ENCODE peak calls at places on chromosomes 6 and 20, in six cellular contexts. T is left ventricle myocardium inferior, O is Caco-2, G is fibroblast of the conjunctiva, J is left cardiac atrium, B is uterus. Z is an unnamed sample.

GRCh38 chr6:15985354-15985995 is 143.4 kb upstream of the MYLIP start:
- DNase-seq in J (no peak), G (no peak), T (no peak), B (no peak), O (no peak), Z (no peak)

GRCh38 chr20:48807586-48808381 is 20.0 kb downstream of the PREX1 start:
- DNase-seq in T (peak), J (peak), O (no peak), B (no peak), G (no peak), Z (no peak)

GRCh38 chr6:161139766-161140553 is 133.9 kb downstream of the AGPAT4 start:
- DNase-seq in G (no peak), T (peak), J (no peak), O (peak), B (peak), Z (no peak)

GRCh38 chr6:105489213-105489525 is 86.3 kb upstream of the PREP start:
- DNase-seq in G (no peak), O (no peak), B (no peak), J (no peak), T (no peak), Z (no peak)

GRCh38 chr6:91633374-91634184 is 1046.7 kb upstream of the MAP3K7 start:
- DNase-seq in T (no peak), G (no peak), O (no peak), J (no peak), B (no peak), Z (no peak)

GRCh38 chr6:110130362-110130761 is 49.1 kb downstream of the WASF1 start:
- DNase-seq in B (no peak), T (no peak), J (no peak), O (no peak), G (no peak), Z (no peak)

GRCh38 chr6:150250826-150251225 is 108.0 kb downstream of the PPP1R14C start:
- DNase-seq in B (no peak), J (no peak), T (no peak), G (peak), O (no peak), Z (no peak)

GRCh38 chr6:110814488-110815259 is 595 bp downstream of the CDK19 start:
- DNase-seq in O (peak), G (peak), T (peak), J (peak), B (peak), Z (peak)

GRCh38 chr6:139240161-139241010 is 51.4 kb downstream of the TXLNB start:
- DNase-seq in G (peak), J (peak), T (no peak), O (no peak), B (no peak), Z (no peak)

GRCh38 chr6:138397128-138397814 is 6.8 kb upstream of the HEBP2 start:
- DNase-seq in G (no peak), O (no peak), J (no peak), T (no peak), B (no peak), Z (no peak)

GRCh38 chr20:46070215-46070910 is 19.4 kb downstream of the NCOA5 start:
- DNase-seq in J (no peak), O (no peak), T (no peak), G (no peak), B (no peak), Z (no peak)

GRCh38 chr20:58107533-58107932 is 120.9 kb downstream of the ANKRD60 start:
- DNase-seq in T (no peak), B (no peak), J (no peak), O (no peak), G (no peak), Z (no peak)

GRCh38 chr6:44470106-44470446 is 82.6 kb downstream of the CDC5L start:
- DNase-seq in O (no peak), T (no peak), B (no peak), J (no peak), G (no peak), Z (no peak)

GRCh38 chr6:10401004-10401536 is 13.8 kb downstream of the TFAP2A start:
- DNase-seq in J (no peak), O (no peak), B (no peak), G (no peak), T (no peak), Z (no peak)

GRCh38 chr6:25413506-25413905 is 134.3 kb downstream of the CARMIL1 start:
- DNase-seq in B (no peak), T (no peak), O (no peak), G (no peak), J (no peak), Z (no peak)

GRCh38 chr6:112038756-112039430 is 15.0 kb upstream of the CCN6 start:
- DNase-seq in O (no peak), B (no peak), T (no peak), J (no peak), G (no peak), Z (no peak)

GRCh38 chr6:20569000-20569610 is 34.8 kb downstream of the CDKAL1 start:
- DNase-seq in B (no peak), G (no peak), T (no peak), O (no peak), J (no peak), Z (no peak)

GRCh38 chr20:24657878-24658620 is 188.6 kb downstream of the SYNDIG1 start:
- DNase-seq in G (no peak), J (no peak), B (no peak), O (no peak), T (no peak), Z (no peak)

GRCh38 chr20:25178563-25179438 is 16.7 kb upstream of the ENTPD6 start:
- DNase-seq in B (peak), J (peak), G (peak), T (no peak), O (peak), Z (peak)

GRCh38 chr20:10454135-10454750 is 19.1 kb downstream of the SLX4IP start:
- DNase-seq in G (no peak), T (no peak), J (no peak), O (no peak), B (no peak), Z (no peak)

GRCh38 chr20:56843386-56843785 is 214.3 kb downstream of the TFAP2C start:
- DNase-seq in O (no peak), B (no peak), G (no peak), J (no peak), T (no peak), Z (peak)

GRCh38 chr6:166005846-166006592 is 161.6 kb downstream of the TBXT start:
- DNase-seq in G (no peak), B (peak), O (no peak), T (peak), J (peak), Z (no peak)